ENCODE peak calls at places on chromosomes 1 and 21, in nine cellular contexts. P is effector memory CD4-positive, alpha-beta T cell; Z is OCI-LY7; B is A549; T is heart right ventricle; U is esophagus squamous epithelium; C is cardiac fibroblast; S is ascending aorta; L is heart left ventricle. R is an unnamed sample.

GRCh38 chr1:107141491-107142369 is 891 bp downstream of the NTNG1 start:
- DNase-seq in P (no peak), Z (peak), B (peak), T (peak), U (no peak), C (peak), S (no peak), L (no peak), R (peak)

GRCh38 chr1:59178339-59178744 is 118.6 kb upstream of the FGGY start:
- DNase-seq in P (no peak), Z (no peak), B (no peak), T (peak), U (no peak), C (peak), S (peak), L (peak), R (no peak)

GRCh38 chr1:36328713-36329112 is 5.3 kb upstream of the EVA1B start:
- DNase-seq in P (no peak), Z (no peak), B (no peak), T (no peak), U (no peak), C (peak), S (no peak), L (peak), R (no peak)

GRCh38 chr1:58929667-58930325 is 145.9 kb upstream of the JUN start:
- DNase-seq in P (peak), Z (no peak), B (peak), T (no peak), U (no peak), C (peak), S (no peak), L (no peak), R (no peak)

GRCh38 chr1:205191617-205192016 is 19.9 kb downstream of the DSTYK start:
- DNase-seq in P (no peak), Z (no peak), B (no peak), T (no peak), U (no peak), C (no peak), S (no peak), L (no peak), R (peak)

GRCh38 chr1:241787691-241788090 is 60.3 kb upstream of the EXO1 start:
- DNase-seq in P (no peak), Z (no peak), B (no peak), T (no peak), U (no peak), C (no peak), S (no peak), L (no peak), R (no peak)

GRCh38 chr1:224375059-224375458 is 18.4 kb downstream of the CNIH4 start:
- DNase-seq in P (no peak), Z (no peak), B (no peak), T (no peak), U (no peak), C (no peak), S (no peak), L (no peak), R (no peak)

GRCh38 chr1:186819140-186819539 is 9.6 kb upstream of the PLA2G4A start:
- DNase-seq in P (no peak), Z (no peak), B (no peak), T (no peak), U (no peak), C (peak), S (no peak), L (no peak), R (no peak)

GRCh38 chr1:63023182-63023581 is 239.2 kb downstream of the ATG4C start:
- DNase-seq in P (no peak), Z (no peak), B (no peak), T (no peak), U (no peak), C (no peak), S (no peak), L (no peak), R (no peak)

GRCh38 chr1:226975259-226975908 is 35.3 kb downstream of the COQ8A start:
- DNase-seq in P (no peak), Z (no peak), B (no peak), T (no peak), U (no peak), C (no peak), S (no peak), L (no peak), R (no peak)

GRCh38 chr21:46098303-46099141 is 610 bp downstream of the COL6A2 start:
- DNase-seq in P (no peak), Z (no peak), B (no peak), T (peak), U (no peak), C (no peak), S (peak), L (no peak), R (no peak)

GRCh38 chr21:31354604-31355443 is 10.8 kb upstream of the TIAM1 start:
- DNase-seq in P (peak), Z (no peak), B (peak), T (no peak), U (no peak), C (peak), S (no peak), L (no peak), R (peak)

GRCh38 chr1:5644281-5645134 is 347.7 kb downstream of the NPHP4 start:
- DNase-seq in P (no peak), Z (no peak), B (no peak), T (no peak), U (no peak), C (no peak), S (no peak), L (no peak), R (no peak)

GRCh38 chr1:231550448-231550781 is 21.9 kb downstream of the TSNAX start:
- DNase-seq in P (no peak), Z (peak), B (peak), T (no peak), U (no peak), C (peak), S (no peak), L (no peak), R (no peak)

GRCh38 chr1:173473599-173474011 is 3.5 kb upstream of the PRDX6 start:
- DNase-seq in P (no peak), Z (no peak), B (no peak), T (no peak), U (no peak), C (peak), S (no peak), L (no peak), R (no peak)

GRCh38 chr1:77282866-77283539 is 1.2 kb downstream of the AK5 start:
- DNase-seq in P (no peak), Z (no peak), B (no peak), T (no peak), U (no peak), C (peak), S (no peak), L (no peak), R (no peak)

GRCh38 chr1:2628191-2628932 is 4.5 kb downstream of the MMEL1 start:
- DNase-seq in P (no peak), Z (no peak), B (no peak), T (no peak), U (no peak), C (no peak), S (no peak), L (no peak), R (no peak)

GRCh38 chr1:160618763-160619274 is 28.0 kb downstream of the SLAMF1 start:
- DNase-seq in P (no peak), Z (peak), B (peak), T (no peak), U (no peak), C (no peak), S (no peak), L (no peak), R (no peak)

GRCh38 chr1:72178266-72178665 is 104.1 kb downstream of the NEGR1 start:
- DNase-seq in P (no peak), Z (no peak), B (no peak), T (no peak), U (no peak), C (peak), S (no peak), L (no peak), R (no peak)

GRCh38 chr1:205677152-205677551 is 3.2 kb downstream of the SLC45A3 start:
- DNase-seq in P (no peak), Z (no peak), B (no peak), T (no peak), U (no peak), C (no peak), S (no peak), L (no peak), R (peak)

GRCh38 chr1:3064296-3064850 is 4.6 kb upstream of the PRDM16 start:
- DNase-seq in P (no peak), Z (no peak), B (no peak), T (no peak), U (no peak), C (no peak), S (peak), L (no peak), R (no peak)

GRCh38 chr1:22142315-22143064 is 407 bp downstream of the WNT4 start:
- DNase-seq in P (no peak), Z (no peak), B (no peak), T (no peak), U (no peak), C (peak), S (no peak), L (no peak), R (no peak)

GRCh38 chr1:165169729-165170128 is 186.8 kb downstream of the LMX1A start:
- DNase-seq in P (no peak), Z (no peak), B (no peak), T (no peak), U (no peak), C (no peak), S (no peak), L (no peak), R (no peak)

GRCh38 chr1:38776466-38776865 is 83.1 kb downstream of the RRAGC start:
- DNase-seq in P (no peak), Z (no peak), B (no peak), T (no peak), U (no peak), C (no peak), S (no peak), L (no peak), R (no peak)

GRCh38 chr1:246677842-246678241 is 46.4 kb upstream of the SCCPDH start:
- DNase-seq in P (no peak), Z (no peak), B (no peak), T (no peak), U (no peak), C (no peak), S (no peak), L (no peak), R (no peak)

GRCh38 chr1:8170059-8170835 is 144.1 kb upstream of the ERRFI1 start:
- DNase-seq in P (no peak), Z (no peak), B (no peak), T (no peak), U (no peak), C (no peak), S (no peak), L (no peak), R (no peak)

GRCh38 chr1:156502749-156503671 is 2.4 kb upstream of the MEF2D start:
- DNase-seq in P (no peak), Z (peak), B (peak), T (peak), U (no peak), C (peak), S (peak), L (peak), R (no peak)

GRCh38 chr1:156504821-156505678 is 4.5 kb upstream of the MEF2D start:
- DNase-seq in P (peak), Z (peak), B (peak), T (peak), U (peak), C (peak), S (peak), L (peak), R (peak)

GRCh38 chr1:156503672-156504055 is 3.1 kb upstream of the MEF2D start:
- DNase-seq in P (no peak), Z (no peak), B (no peak), T (no peak), U (no peak), C (no peak), S (no peak), L (no peak), R (no peak)

GRCh38 chr1:156505679-156506298 is 5.2 kb upstream of the MEF2D start:
- DNase-seq in P (no peak), Z (no peak), B (no peak), T (no peak), U (no peak), C (no peak), S (no peak), L (no peak), R (no peak)

GRCh38 chr1:156504062-156504813 is 3.7 kb upstream of the MEF2D start:
- DNase-seq in P (no peak), Z (peak), B (peak), T (no peak), U (no peak), C (no peak), S (no peak), L (no peak), R (peak)
- H3K4me3 ChIP-seq in P (peak), Z (peak), B (peak), T (peak), U (peak), C (peak), S (peak), L (peak), R (peak)

GRCh38 chr1:23774174-23774880 is 3.9 kb upstream of the PITHD1 start:
- DNase-seq in P (no peak), Z (no peak), B (no peak), T (no peak), U (no peak), C (no peak), S (no peak), L (no peak), R (no peak)

GRCh38 chr1:23772854-23773242 is 5.4 kb upstream of the PITHD1 start:
- DNase-seq in P (no peak), Z (no peak), B (no peak), T (no peak), U (no peak), C (no peak), S (no peak), L (no peak), R (no peak)

GRCh38 chr1:23776198-23776597 is 2.0 kb upstream of the PITHD1 start:
- DNase-seq in P (no peak), Z (no peak), B (no peak), T (no peak), U (no peak), C (no peak), S (no peak), L (no peak), R (no peak)

GRCh38 chr1:23768733-23769132 is 9.5 kb upstream of the PITHD1 start:
- DNase-seq in P (no peak), Z (no peak), B (no peak), T (no peak), U (no peak), C (no peak), S (peak), L (no peak), R (no peak)

DNA sequence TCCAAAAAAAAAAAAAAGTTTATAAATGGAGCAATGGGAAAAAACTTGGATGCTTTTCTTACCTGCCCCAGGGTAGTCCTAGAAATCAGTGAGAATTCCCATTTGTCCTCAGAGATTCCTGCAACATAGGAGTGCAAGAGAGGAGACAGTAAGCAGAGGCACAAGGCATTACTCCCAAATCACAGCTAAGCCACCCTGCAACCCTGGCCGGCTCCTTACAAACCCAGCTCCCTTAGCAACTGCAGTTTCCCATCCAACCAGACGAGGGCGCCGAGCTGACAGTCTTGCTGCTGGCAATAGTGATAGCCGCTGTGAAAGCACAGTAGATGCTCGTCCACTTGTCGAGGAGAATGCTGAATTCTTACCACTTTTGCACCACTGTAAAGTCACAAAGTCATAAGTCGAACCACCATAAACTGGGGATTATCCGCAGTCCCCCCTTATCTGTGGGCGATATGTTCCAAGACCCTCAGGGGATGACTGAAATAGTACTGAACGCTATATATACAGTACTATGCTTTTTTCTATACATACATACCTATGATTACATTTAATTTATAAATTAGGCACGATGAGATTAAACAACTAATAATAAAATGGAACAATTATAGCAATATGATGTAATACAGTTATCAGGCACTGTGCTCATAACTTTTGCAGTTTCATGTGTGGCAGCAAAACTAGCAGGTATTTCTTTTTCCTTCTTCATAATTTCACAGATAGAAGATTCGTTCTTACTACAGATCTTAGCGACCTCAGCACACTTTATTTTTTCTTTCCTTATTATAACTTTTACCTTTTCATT is 6.0 kb upstream of the PITHD1 start:
- DNase-seq in P (peak), Z (peak), B (peak), T (peak), U (peak), C (peak), S (peak), L (peak), R (peak)
- H3K4me3 ChIP-seq in P (no peak), Z (no peak), B (no peak), T (no peak), U (no peak), C (no peak), S (peak), L (no peak), R (no peak)

DNA sequence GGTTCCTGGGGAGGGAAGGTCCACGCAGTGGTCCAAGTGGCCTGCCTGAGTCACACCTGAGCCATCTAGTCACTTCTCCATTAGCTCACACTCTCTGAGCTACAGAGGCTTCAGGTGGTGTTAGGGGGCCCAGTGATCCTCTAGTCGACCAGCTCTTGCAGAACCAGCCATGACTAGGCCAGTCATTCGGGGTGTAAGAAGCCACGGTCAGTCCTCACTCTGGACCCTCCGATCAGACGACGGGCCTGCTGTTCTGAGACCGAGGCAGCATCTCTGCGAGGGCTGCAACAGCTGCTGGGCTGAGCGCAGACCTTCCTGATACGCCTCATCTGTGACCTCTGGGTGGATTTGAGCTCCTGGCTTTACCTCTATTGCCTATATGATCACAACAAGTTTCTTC is 68.8 kb downstream of the RIPK4 start:
- DNase-seq in P (no peak), Z (no peak), B (no peak), T (no peak), U (no peak), C (no peak), S (no peak), L (no peak), R (no peak)
- H3K4me3 ChIP-seq in P (no peak), Z (no peak), B (no peak), T (no peak), U (no peak), C (no peak), S (no peak), L (no peak), R (no peak)

GRCh38 chr1:206694151-206694550 is 9.4 kb downstream of the MAPKAPK2 start:
- DNase-seq in P (no peak), Z (no peak), B (no peak), T (no peak), U (no peak), C (no peak), S (no peak), L (no peak), R (no peak)

GRCh38 chr1:206691604-206692003 is 6.9 kb downstream of the MAPKAPK2 start:
- DNase-seq in P (no peak), Z (no peak), B (no peak), T (peak), U (no peak), C (peak), S (no peak), L (peak), R (no peak)

GRCh38 chr1:206693029-206693428 is 8.3 kb downstream of the MAPKAPK2 start:
- DNase-seq in P (no peak), Z (no peak), B (no peak), T (peak), U (no peak), C (peak), S (peak), L (peak), R (no peak)

GRCh38 chr1:206694551-206695124 is 9.9 kb downstream of the MAPKAPK2 start:
- DNase-seq in P (no peak), Z (no peak), B (no peak), T (no peak), U (no peak), C (no peak), S (no peak), L (no peak), R (no peak)

GRCh38 chr1:206693592-206693991 is 8.9 kb downstream of the MAPKAPK2 start:
- DNase-seq in P (no peak), Z (no peak), B (no peak), T (peak), U (no peak), C (peak), S (peak), L (peak), R (no peak)
- H3K4me3 ChIP-seq in P (no peak), Z (no peak), B (no peak), T (no peak), U (peak), C (no peak), S (peak), L (no peak), R (no peak)